ENCODE peak calls at places on chromosomes 13 and 19, in ten cellular contexts. A, D, M, K, T, F, N, Z, H and V are unnamed samples.

GRCh38 chr13:34129422-34129821 is 311.5 kb downstream of the RFC3 start:
- DNase-seq in A (no peak), D (no peak), M (no peak), K (no peak), T (no peak), F (no peak), N (no peak), Z (no peak), H (no peak), V (no peak)

GRCh38 chr13:22561581-22561980 is 619.2 kb upstream of the SGCG start:
- DNase-seq in A (no peak), D (no peak), M (no peak), K (no peak), T (no peak), F (no peak), N (no peak), Z (no peak), H (no peak), V (no peak)

GRCh38 chr19:8461891-8462290 is 17.1 kb downstream of the HNRNPM start:
- DNase-seq in A (no peak), D (no peak), M (no peak), K (no peak), T (no peak), F (no peak), N (no peak), Z (no peak), H (no peak), V (no peak)

GRCh38 chr19:31103228-31103627 is 246.0 kb downstream of the TSHZ3 start:
- DNase-seq in A (no peak), D (no peak), M (no peak), K (no peak), T (no peak), F (no peak), N (no peak), Z (no peak), H (no peak), V (no peak)

GRCh38 chr19:3370214-3370720 is 3.9 kb downstream of the NFIC start:
- DNase-seq in A (peak; percentile 42), D (no peak), M (no peak), K (no peak), T (no peak), F (no peak), N (no peak), Z (peak; percentile 75), H (no peak), V (no peak)

GRCh38 chr19:16377521-16377920 is 52.9 kb downstream of the KLF2 start:
- DNase-seq in A (no peak), D (no peak), M (no peak), K (no peak), T (no peak), F (no peak), N (no peak), Z (no peak), H (no peak), V (no peak)

GRCh38 chr19:56139847-56140582 is 1.1 kb upstream of the ZNF444 start:
- DNase-seq in A (peak; percentile 35), D (no peak), M (peak; percentile 30), K (no peak), T (no peak), F (no peak), N (no peak), Z (no peak), H (no peak), V (no peak)

GRCh38 chr13:99650410-99650809 is 149.1 kb downstream of the TM9SF2 start:
- DNase-seq in A (no peak), D (no peak), M (no peak), K (no peak), T (no peak), F (no peak), N (no peak), Z (no peak), H (no peak), V (no peak)

GRCh38 chr19:30217461-30217860 is 154.7 kb upstream of the ZNF536 start:
- DNase-seq in A (no peak), D (no peak), M (no peak), K (no peak), T (no peak), F (no peak), N (no peak), Z (no peak), H (no peak), V (no peak)

GRCh38 chr13:97125810-97126738 is 96.1 kb upstream of the MBNL2 start:
- DNase-seq in A (no peak), D (no peak), M (no peak), K (no peak), T (no peak), F (peak; percentile 39), N (no peak), Z (no peak), H (no peak), V (no peak)

GRCh38 chr13:82747948-82748347 is 1134.3 kb downstream of the SLITRK1 start:
- DNase-seq in A (no peak), D (no peak), M (no peak), K (no peak), T (no peak), F (peak; percentile 53), N (no peak), Z (no peak), H (no peak), V (no peak)

GRCh38 chr19:590396-590745 is 690 bp downstream of the HCN2 start:
- DNase-seq in A (no peak), D (no peak), M (no peak), K (peak; percentile 59), T (no peak), F (peak; percentile 30), N (no peak), Z (no peak), H (no peak), V (no peak)

GRCh38 chr13:111521030-111521429 is 200.6 kb downstream of the TEX29 start:
- DNase-seq in A (no peak), D (no peak), M (no peak), K (peak; percentile 48), T (no peak), F (no peak), N (no peak), Z (no peak), H (no peak), V (no peak)

GRCh38 chr13:94115054-94115453 is 364.4 kb downstream of the DCT start:
- DNase-seq in A (no peak), D (no peak), M (no peak), K (no peak), T (no peak), F (no peak), N (no peak), Z (no peak), H (no peak), V (no peak)

GRCh38 chr13:102018716-102019115 is 383.1 kb downstream of the FGF14 start:
- DNase-seq in A (no peak), D (no peak), M (no peak), K (no peak), T (no peak), F (no peak), N (no peak), Z (no peak), H (no peak), V (no peak)

GRCh38 chr13:88153353-88153752 is 482.2 kb downstream of the SLITRK5 start:
- DNase-seq in A (no peak), D (no peak), M (no peak), K (no peak), T (no peak), F (no peak), N (no peak), Z (no peak), H (no peak), V (no peak)

GRCh38 chr19:48969276-48970138 is 4.4 kb downstream of the FTL start:
- DNase-seq in A (no peak), D (no peak), M (peak; percentile 74), K (no peak), T (no peak), F (no peak), N (no peak), Z (no peak), H (no peak), V (no peak)

GRCh38 chr13:80029170-80029569 is 311.8 kb downstream of the SPRY2 start:
- DNase-seq in A (peak; percentile 64), D (no peak), M (no peak), K (no peak), T (no peak), F (no peak), N (no peak), Z (no peak), H (no peak), V (no peak)

GRCh38 chr13:31394491-31394890 is 194.7 kb downstream of the B3GLCT start:
- DNase-seq in A (no peak), D (no peak), M (no peak), K (no peak), T (no peak), F (no peak), N (no peak), Z (no peak), H (no peak), V (no peak)
- TF ChIP-seq POLR2A in A (no peak), D (no peak), M (no peak), K (no peak), T (no peak), F (no peak), N (no peak), Z (no peak), H (no peak), V (no peak)

GRCh38 chr19:47274071-47274890 is at the start of gene INAFM1:
- DNase-seq in A (peak; percentile 99), D (peak; percentile 90), M (peak; percentile 92), K (peak; percentile 100), T (peak; percentile 89), F (peak; percentile 86), N (peak; percentile 100), Z (peak; percentile 100), H (peak; percentile 99), V (peak; percentile 95)
- TF ChIP-seq POLR2A in A (peak; percentile 1), D (peak; percentile 31), M (peak; percentile 12), K (peak; percentile 21), T (peak; percentile 27), F (peak; percentile 70), N (no peak), Z (peak; percentile 61), H (no peak), V (no peak)

GRCh38 chr19:18420931-18421330 is 1.7 kb downstream of the SSBP4 start:
- DNase-seq in A (peak; percentile 5), D (no peak), M (no peak), K (no peak), T (no peak), F (no peak), N (no peak), Z (peak; percentile 49), H (no peak), V (no peak)
- TF ChIP-seq POLR2A in A (no peak), D (no peak), M (no peak), K (no peak), T (no peak), F (no peak), N (no peak), Z (no peak), H (no peak), V (no peak)

DNA sequence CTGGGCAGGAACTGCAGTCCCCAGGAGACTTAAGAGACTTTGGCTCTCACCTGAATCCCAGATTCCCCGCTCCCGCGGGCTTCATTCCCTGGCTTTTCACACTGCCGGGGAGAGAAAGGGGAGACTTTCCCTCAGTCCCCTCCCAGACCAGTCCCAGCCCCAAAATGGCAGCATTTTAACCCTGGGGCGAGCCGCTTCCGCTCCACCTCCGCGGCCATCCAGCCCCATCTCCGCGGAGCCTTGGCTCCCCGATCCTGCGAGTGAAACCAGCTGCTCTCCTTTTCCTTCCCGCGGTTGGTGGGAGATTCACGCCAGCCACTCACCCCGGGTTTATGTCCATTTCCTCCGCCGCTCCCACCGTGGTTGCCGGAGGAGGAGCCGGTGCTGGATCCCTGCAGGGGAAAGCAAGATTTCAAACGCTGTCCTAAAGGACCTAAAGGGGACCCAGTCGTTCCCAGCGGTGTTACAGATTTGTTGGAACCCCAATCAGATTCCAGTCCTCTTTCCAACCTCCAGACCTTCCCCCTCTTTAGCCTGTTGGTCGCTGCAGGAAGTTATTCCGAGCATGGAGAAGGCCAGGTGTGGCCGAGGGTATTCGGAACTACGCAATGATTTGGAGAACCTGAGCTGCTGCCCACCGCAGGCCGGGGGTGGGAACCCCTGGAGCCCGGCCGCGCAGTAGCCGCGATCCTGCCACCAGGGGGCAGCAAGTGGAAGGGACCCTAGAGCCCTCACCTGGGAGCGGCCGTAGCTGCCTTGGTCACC is 3.4 kb downstream of the DMKN start:
- DNase-seq in A (peak; percentile 94), D (peak; percentile 30), M (peak; percentile 99), K (peak; percentile 86), T (peak; percentile 82), F (peak; percentile 22), N (peak; percentile 82), Z (peak; percentile 86), H (peak; percentile 90), V (peak; percentile 93)
- TF ChIP-seq POLR2A in A (peak; percentile 63), D (no peak), M (no peak), K (no peak), T (peak; percentile 90), F (no peak), N (no peak), Z (peak; percentile 51), H (no peak), V (peak; percentile 61)